ENCODE peak calls at places on chromosomes 4 and X, in six cellular contexts. One of them, this sample, is unnamed.

GRCh38 chr4:74267998-74268606 is 40.2 kb upstream of the EPGN start:
- DNase-seq in skeletal muscle cell: peak
- DNase-seq in GM12865: no peak
- DNase-seq in AG09309: no peak
- DNase-seq in fibroblast of the aortic adventitia: peak
- DNase-seq in sigmoid colon: no peak
- DNase-seq in this sample: peak

GRCh38 chr4:1713003-1713397 is 881 bp upstream of the SLBP start:
- DNase-seq in skeletal muscle cell: no peak
- DNase-seq in GM12865: no peak
- DNase-seq in AG09309: no peak
- DNase-seq in fibroblast of the aortic adventitia: no peak
- DNase-seq in sigmoid colon: no peak
- DNase-seq in this sample: no peak

GRCh38 chrX:121987163-121987562 is 939.8 kb downstream of the GLUD2 start:
- DNase-seq in skeletal muscle cell: peak
- DNase-seq in GM12865: no peak
- DNase-seq in AG09309: peak
- DNase-seq in fibroblast of the aortic adventitia: peak
- DNase-seq in sigmoid colon: no peak
- DNase-seq in this sample: peak

GRCh38 chr4:77473509-77473908 is 132.1 kb upstream of the CXCL13 start:
- DNase-seq in skeletal muscle cell: no peak
- DNase-seq in GM12865: peak
- DNase-seq in AG09309: no peak
- DNase-seq in fibroblast of the aortic adventitia: peak
- DNase-seq in sigmoid colon: no peak
- DNase-seq in this sample: peak

GRCh38 chr4:1922826-1923225 is 51.6 kb downstream of the NSD2 start:
- DNase-seq in skeletal muscle cell: no peak
- DNase-seq in GM12865: no peak
- DNase-seq in AG09309: no peak
- DNase-seq in fibroblast of the aortic adventitia: no peak
- DNase-seq in sigmoid colon: no peak
- DNase-seq in this sample: no peak

GRCh38 chr4:85268146-85268545 is 206.8 kb upstream of the ARHGAP24 start:
- DNase-seq in skeletal muscle cell: no peak
- DNase-seq in GM12865: no peak
- DNase-seq in AG09309: no peak
- DNase-seq in fibroblast of the aortic adventitia: no peak
- DNase-seq in sigmoid colon: no peak
- DNase-seq in this sample: no peak

GRCh38 chr4:183200453-183200852 is 101.4 kb downstream of the WWC2 start:
- DNase-seq in skeletal muscle cell: peak
- DNase-seq in GM12865: no peak
- DNase-seq in AG09309: peak
- DNase-seq in fibroblast of the aortic adventitia: peak
- DNase-seq in sigmoid colon: no peak
- DNase-seq in this sample: peak

GRCh38 chr4:185469539-185470154 is 1.9 kb downstream of the CCDC110 start:
- DNase-seq in skeletal muscle cell: no peak
- DNase-seq in GM12865: no peak
- DNase-seq in AG09309: no peak
- DNase-seq in fibroblast of the aortic adventitia: no peak
- DNase-seq in sigmoid colon: peak
- DNase-seq in this sample: no peak

GRCh38 chr4:41024556-41025491 is 189.5 kb downstream of the APBB2 start:
- DNase-seq in skeletal muscle cell: no peak
- DNase-seq in GM12865: peak
- DNase-seq in AG09309: no peak
- DNase-seq in fibroblast of the aortic adventitia: peak
- DNase-seq in sigmoid colon: no peak
- DNase-seq in this sample: no peak

GRCh38 chrX:48508400-48509244 is at the start of gene PORCN:
- DNase-seq in skeletal muscle cell: no peak
- DNase-seq in GM12865: peak
- DNase-seq in AG09309: no peak
- DNase-seq in fibroblast of the aortic adventitia: peak
- DNase-seq in sigmoid colon: peak
- DNase-seq in this sample: peak

GRCh38 chrX:39158801-39159657 is 357.8 kb downstream of the MID1IP1 start:
- DNase-seq in skeletal muscle cell: no peak
- DNase-seq in GM12865: peak
- DNase-seq in AG09309: peak
- DNase-seq in fibroblast of the aortic adventitia: peak
- DNase-seq in sigmoid colon: no peak
- DNase-seq in this sample: no peak

GRCh38 chrX:22246620-22247019 is 26.1 kb upstream of the CBLL2 start:
- DNase-seq in skeletal muscle cell: no peak
- DNase-seq in GM12865: no peak
- DNase-seq in AG09309: peak
- DNase-seq in fibroblast of the aortic adventitia: peak
- DNase-seq in sigmoid colon: no peak
- DNase-seq in this sample: peak

GRCh38 chr4:19689511-19689910 is 562.2 kb upstream of the SLIT2 start:
- DNase-seq in skeletal muscle cell: peak
- DNase-seq in GM12865: no peak
- DNase-seq in AG09309: peak
- DNase-seq in fibroblast of the aortic adventitia: peak
- DNase-seq in sigmoid colon: no peak
- DNase-seq in this sample: peak

GRCh38 chr4:84750260-84750955 is 167.5 kb downstream of the CDS1 start:
- DNase-seq in skeletal muscle cell: peak
- DNase-seq in GM12865: peak
- DNase-seq in AG09309: peak
- DNase-seq in fibroblast of the aortic adventitia: peak
- DNase-seq in sigmoid colon: no peak
- DNase-seq in this sample: peak

GRCh38 chrX:41332005-41332404 is 2.0 kb upstream of the DDX3X start:
- DNase-seq in skeletal muscle cell: no peak
- DNase-seq in GM12865: no peak
- DNase-seq in AG09309: no peak
- DNase-seq in fibroblast of the aortic adventitia: no peak
- DNase-seq in sigmoid colon: no peak
- DNase-seq in this sample: no peak
- H3K4me3 ChIP-seq in skeletal muscle cell: no peak
- H3K4me3 ChIP-seq in GM12865: peak
- H3K4me3 ChIP-seq in AG09309: no peak
- H3K4me3 ChIP-seq in fibroblast of the aortic adventitia: no peak
- H3K4me3 ChIP-seq in sigmoid colon: peak
- H3K4me3 ChIP-seq in this sample: peak

GRCh38 chr4:38872620-38873019 is 5.0 kb downstream of the FAM114A1 start:
- DNase-seq in skeletal muscle cell: no peak
- DNase-seq in GM12865: no peak
- DNase-seq in AG09309: no peak
- DNase-seq in fibroblast of the aortic adventitia: peak
- DNase-seq in sigmoid colon: no peak
- DNase-seq in this sample: peak

GRCh38 chr4:38871593-38871992 is 4.0 kb downstream of the FAM114A1 start:
- DNase-seq in skeletal muscle cell: no peak
- DNase-seq in GM12865: no peak
- DNase-seq in AG09309: no peak
- DNase-seq in fibroblast of the aortic adventitia: peak
- DNase-seq in sigmoid colon: no peak
- DNase-seq in this sample: no peak

GRCh38 chr4:38876636-38877035 is 9.0 kb downstream of the FAM114A1 start:
- DNase-seq in skeletal muscle cell: no peak
- DNase-seq in GM12865: no peak
- DNase-seq in AG09309: no peak
- DNase-seq in fibroblast of the aortic adventitia: peak
- DNase-seq in sigmoid colon: no peak
- DNase-seq in this sample: no peak

GRCh38 chr4:38870098-38870850 is 2.7 kb downstream of the FAM114A1 start:
- DNase-seq in skeletal muscle cell: no peak
- DNase-seq in GM12865: no peak
- DNase-seq in AG09309: no peak
- DNase-seq in fibroblast of the aortic adventitia: peak
- DNase-seq in sigmoid colon: peak
- DNase-seq in this sample: peak

DNA sequence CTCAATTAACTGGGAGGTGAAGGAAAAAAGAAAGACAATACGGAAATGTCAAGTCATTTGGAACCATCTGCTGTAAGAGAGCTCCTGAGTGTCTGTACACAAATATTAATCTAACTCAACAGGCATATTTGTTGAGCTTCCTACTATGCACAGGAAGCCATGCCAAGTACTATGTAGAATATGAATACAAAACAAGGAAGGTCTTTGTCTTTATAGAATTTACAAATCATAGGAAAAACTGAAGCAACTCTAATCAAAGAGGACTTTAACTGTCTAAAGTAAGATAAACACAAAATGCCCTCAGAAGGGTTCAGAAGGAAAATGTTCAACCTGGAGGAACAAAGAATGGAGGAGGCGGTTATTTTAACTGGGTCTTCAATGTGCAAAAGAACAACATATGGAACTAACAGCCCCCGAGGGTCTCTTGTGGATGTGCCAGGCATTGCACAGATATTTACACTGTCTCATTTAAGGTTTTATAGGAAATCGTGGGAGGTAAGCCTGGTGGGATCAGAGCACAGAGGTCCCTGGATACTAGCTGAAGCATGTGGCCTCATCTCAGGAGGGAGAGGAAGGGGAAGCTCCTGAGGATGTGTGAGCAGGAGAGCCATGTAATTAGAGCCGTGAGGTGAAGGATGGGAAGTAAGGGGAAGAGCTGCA is 5.8 kb downstream of the FAM114A1 start:
- DNase-seq in skeletal muscle cell: no peak
- DNase-seq in GM12865: no peak
- DNase-seq in AG09309: no peak
- DNase-seq in fibroblast of the aortic adventitia: no peak
- DNase-seq in sigmoid colon: no peak
- DNase-seq in this sample: no peak
- H3K4me3 ChIP-seq in skeletal muscle cell: no peak
- H3K4me3 ChIP-seq in GM12865: no peak
- H3K4me3 ChIP-seq in AG09309: no peak
- H3K4me3 ChIP-seq in fibroblast of the aortic adventitia: no peak
- H3K4me3 ChIP-seq in sigmoid colon: no peak
- H3K4me3 ChIP-seq in this sample: peak

GRCh38 chr4:139903845-139904244 is 238.2 kb downstream of the MGST2 start:
- DNase-seq in skeletal muscle cell: no peak
- DNase-seq in GM12865: no peak
- DNase-seq in AG09309: no peak
- DNase-seq in fibroblast of the aortic adventitia: no peak
- DNase-seq in sigmoid colon: no peak
- DNase-seq in this sample: peak

GRCh38 chr4:139901516-139902327 is 236.1 kb downstream of the MGST2 start:
- DNase-seq in skeletal muscle cell: no peak
- DNase-seq in GM12865: no peak
- DNase-seq in AG09309: no peak
- DNase-seq in fibroblast of the aortic adventitia: peak
- DNase-seq in sigmoid colon: no peak
- DNase-seq in this sample: peak

GRCh38 chr4:139900964-139901376 is 235.4 kb downstream of the MGST2 start:
- DNase-seq in skeletal muscle cell: no peak
- DNase-seq in GM12865: no peak
- DNase-seq in AG09309: no peak
- DNase-seq in fibroblast of the aortic adventitia: no peak
- DNase-seq in sigmoid colon: no peak
- DNase-seq in this sample: peak

GRCh38 chr4:139904406-139904805 is 238.8 kb downstream of the MGST2 start:
- DNase-seq in skeletal muscle cell: no peak
- DNase-seq in GM12865: no peak
- DNase-seq in AG09309: no peak
- DNase-seq in fibroblast of the aortic adventitia: no peak
- DNase-seq in sigmoid colon: no peak
- DNase-seq in this sample: no peak

DNA sequence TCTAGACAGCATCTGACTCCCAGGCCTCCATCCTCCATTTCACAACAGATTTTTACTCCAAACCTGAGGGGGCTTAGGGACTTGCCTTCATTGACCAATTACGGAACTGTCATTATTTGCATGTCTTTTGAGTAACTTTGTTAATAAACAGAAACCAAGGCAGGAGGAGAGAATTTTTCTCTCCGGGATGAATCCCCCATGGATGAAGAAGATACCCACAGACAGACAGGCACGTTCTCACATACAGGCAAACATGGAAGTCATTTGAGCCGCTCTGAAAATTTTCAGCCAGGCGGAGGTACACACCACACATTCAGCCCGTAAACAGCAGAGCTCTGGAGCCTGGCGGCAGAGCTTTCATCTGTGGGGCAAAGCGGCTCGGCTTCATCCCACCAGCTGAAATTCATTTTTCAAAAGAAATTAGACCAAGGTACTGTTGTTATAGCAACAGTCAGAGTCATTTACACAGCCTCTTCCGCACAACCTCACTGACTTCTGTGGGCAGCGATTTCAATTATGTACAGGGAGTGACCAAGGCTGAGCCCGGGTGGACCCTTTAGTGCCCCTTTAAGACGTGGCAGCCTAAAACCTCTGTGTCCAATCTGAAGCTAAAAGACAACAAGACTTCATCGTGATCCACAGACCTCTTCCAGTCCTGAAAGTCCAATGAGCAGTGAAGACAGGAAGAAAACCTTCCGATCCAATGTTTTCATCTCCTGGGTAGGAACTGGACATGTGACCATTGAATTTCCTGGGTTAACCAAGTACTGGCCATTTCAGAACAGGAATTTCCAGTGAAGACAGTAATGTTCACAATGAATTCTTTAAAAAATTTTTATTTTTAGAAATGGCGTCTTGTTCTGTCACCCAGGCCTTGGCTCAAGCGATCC is 237.0 kb downstream of the MGST2 start:
- DNase-seq in skeletal muscle cell: no peak
- DNase-seq in GM12865: no peak
- DNase-seq in AG09309: no peak
- DNase-seq in fibroblast of the aortic adventitia: no peak
- DNase-seq in sigmoid colon: no peak
- DNase-seq in this sample: peak
- H3K4me3 ChIP-seq in skeletal muscle cell: peak
- H3K4me3 ChIP-seq in GM12865: no peak
- H3K4me3 ChIP-seq in AG09309: peak
- H3K4me3 ChIP-seq in fibroblast of the aortic adventitia: peak
- H3K4me3 ChIP-seq in sigmoid colon: peak
- H3K4me3 ChIP-seq in this sample: peak

DNA sequence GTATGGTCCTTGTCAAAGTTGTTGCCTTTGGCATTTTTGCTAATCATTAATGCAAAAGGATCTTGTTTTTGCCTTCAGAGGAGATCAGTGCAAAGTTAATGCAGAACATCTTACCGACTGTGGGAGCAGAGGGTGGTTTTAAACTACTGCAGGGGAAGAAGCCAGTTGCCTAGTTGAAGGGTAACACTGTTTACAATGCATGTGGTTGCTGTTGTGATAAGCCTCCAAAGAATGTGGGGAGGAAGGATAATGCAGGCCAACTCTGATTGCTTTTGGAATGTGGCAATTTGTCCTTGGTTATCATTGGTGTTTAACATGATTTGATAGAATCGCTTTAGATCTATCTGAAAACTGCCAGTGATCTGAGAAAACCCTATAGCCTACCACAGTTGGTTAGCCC is 204.3 kb upstream of the TLL1 start:
- DNase-seq in skeletal muscle cell: no peak
- DNase-seq in GM12865: no peak
- DNase-seq in AG09309: no peak
- DNase-seq in fibroblast of the aortic adventitia: peak
- DNase-seq in sigmoid colon: no peak
- DNase-seq in this sample: peak
- H3K4me3 ChIP-seq in skeletal muscle cell: no peak
- H3K4me3 ChIP-seq in GM12865: no peak
- H3K4me3 ChIP-seq in AG09309: no peak
- H3K4me3 ChIP-seq in fibroblast of the aortic adventitia: no peak
- H3K4me3 ChIP-seq in sigmoid colon: no peak
- H3K4me3 ChIP-seq in this sample: no peak

This sample was measured in foreskin fibroblast.